ENCODE peak calls at places on chromosomes 13 and 19, in four cellular contexts. One of them, this sample, is unnamed.

GRCh38 chr13:102651392-102651791 is 43.5 kb downstream of the METTL21C start:
- DNase-seq in activated CD4-positive, alpha-beta T cell treated with anti-CD3 and anti-CD28 coated beads for 48 hours: no peak
- DNase-seq in H1: no peak
- DNase-seq in activated naive CD4-positive, alpha-beta T cell treated with anti-CD3 and anti-CD28 coated beads, Interleukin-2, amount 10 ng/mL, durations not matched to agents 7 days and 5 days: no peak
- DNase-seq in this sample: no peak

GRCh38 chr19:45467115-45467455 is 711 bp upstream of the FOSB start:
- DNase-seq in activated CD4-positive, alpha-beta T cell treated with anti-CD3 and anti-CD28 coated beads for 48 hours: no peak
- DNase-seq in H1: no peak
- DNase-seq in activated naive CD4-positive, alpha-beta T cell treated with anti-CD3 and anti-CD28 coated beads, Interleukin-2, amount 10 ng/mL, durations not matched to agents 7 days and 5 days: no peak
- DNase-seq in this sample: no peak

GRCh38 chr13:21106089-21106488 is 44.7 kb upstream of the LATS2 start:
- DNase-seq in activated CD4-positive, alpha-beta T cell treated with anti-CD3 and anti-CD28 coated beads for 48 hours: no peak
- DNase-seq in H1: no peak
- DNase-seq in activated naive CD4-positive, alpha-beta T cell treated with anti-CD3 and anti-CD28 coated beads, Interleukin-2, amount 10 ng/mL, durations not matched to agents 7 days and 5 days: no peak
- DNase-seq in this sample: no peak

GRCh38 chr13:97142452-97142851 is 79.7 kb upstream of the MBNL2 start:
- DNase-seq in activated CD4-positive, alpha-beta T cell treated with anti-CD3 and anti-CD28 coated beads for 48 hours: no peak
- DNase-seq in H1: no peak
- DNase-seq in activated naive CD4-positive, alpha-beta T cell treated with anti-CD3 and anti-CD28 coated beads, Interleukin-2, amount 10 ng/mL, durations not matched to agents 7 days and 5 days: no peak
- DNase-seq in this sample: no peak

GRCh38 chr19:11382898-11383705 is 1.0 kb downstream of the EPOR start:
- DNase-seq in activated CD4-positive, alpha-beta T cell treated with anti-CD3 and anti-CD28 coated beads for 48 hours: peak
- DNase-seq in H1: peak
- DNase-seq in activated naive CD4-positive, alpha-beta T cell treated with anti-CD3 and anti-CD28 coated beads, Interleukin-2, amount 10 ng/mL, durations not matched to agents 7 days and 5 days: peak
- DNase-seq in this sample: peak

GRCh38 chr13:111858571-111858970 is 208.4 kb upstream of the SOX1 start:
- DNase-seq in activated CD4-positive, alpha-beta T cell treated with anti-CD3 and anti-CD28 coated beads for 48 hours: no peak
- DNase-seq in H1: no peak
- DNase-seq in activated naive CD4-positive, alpha-beta T cell treated with anti-CD3 and anti-CD28 coated beads, Interleukin-2, amount 10 ng/mL, durations not matched to agents 7 days and 5 days: no peak
- DNase-seq in this sample: no peak

GRCh38 chr19:507286-508203 is at the start of gene TPGS1:
- DNase-seq in activated CD4-positive, alpha-beta T cell treated with anti-CD3 and anti-CD28 coated beads for 48 hours: peak
- DNase-seq in H1: peak
- DNase-seq in activated naive CD4-positive, alpha-beta T cell treated with anti-CD3 and anti-CD28 coated beads, Interleukin-2, amount 10 ng/mL, durations not matched to agents 7 days and 5 days: peak
- DNase-seq in this sample: peak

GRCh38 chr13:108086678-108087077 is 128.7 kb downstream of the LIG4 start:
- DNase-seq in activated CD4-positive, alpha-beta T cell treated with anti-CD3 and anti-CD28 coated beads for 48 hours: no peak
- DNase-seq in H1: no peak
- DNase-seq in activated naive CD4-positive, alpha-beta T cell treated with anti-CD3 and anti-CD28 coated beads, Interleukin-2, amount 10 ng/mL, durations not matched to agents 7 days and 5 days: no peak
- DNase-seq in this sample: no peak

GRCh38 chr19:14004619-14005380 is 1.3 kb downstream of the RFX1 start:
- DNase-seq in activated CD4-positive, alpha-beta T cell treated with anti-CD3 and anti-CD28 coated beads for 48 hours: no peak
- DNase-seq in H1: no peak
- DNase-seq in activated naive CD4-positive, alpha-beta T cell treated with anti-CD3 and anti-CD28 coated beads, Interleukin-2, amount 10 ng/mL, durations not matched to agents 7 days and 5 days: no peak
- DNase-seq in this sample: no peak

GRCh38 chr13:98678741-98679140 is 73.7 kb downstream of the SLC15A1 start:
- DNase-seq in activated CD4-positive, alpha-beta T cell treated with anti-CD3 and anti-CD28 coated beads for 48 hours: no peak
- DNase-seq in H1: no peak
- DNase-seq in activated naive CD4-positive, alpha-beta T cell treated with anti-CD3 and anti-CD28 coated beads, Interleukin-2, amount 10 ng/mL, durations not matched to agents 7 days and 5 days: no peak
- DNase-seq in this sample: no peak

GRCh38 chr19:17090501-17091074 is 15.0 kb downstream of the MYO9B start:
- DNase-seq in activated CD4-positive, alpha-beta T cell treated with anti-CD3 and anti-CD28 coated beads for 48 hours: peak
- DNase-seq in H1: no peak
- DNase-seq in activated naive CD4-positive, alpha-beta T cell treated with anti-CD3 and anti-CD28 coated beads, Interleukin-2, amount 10 ng/mL, durations not matched to agents 7 days and 5 days: no peak
- DNase-seq in this sample: no peak

GRCh38 chr19:3098141-3098514 is 4.0 kb downstream of the GNA11 start:
- DNase-seq in activated CD4-positive, alpha-beta T cell treated with anti-CD3 and anti-CD28 coated beads for 48 hours: no peak
- DNase-seq in H1: no peak
- DNase-seq in activated naive CD4-positive, alpha-beta T cell treated with anti-CD3 and anti-CD28 coated beads, Interleukin-2, amount 10 ng/mL, durations not matched to agents 7 days and 5 days: no peak
- DNase-seq in this sample: no peak

GRCh38 chr19:48963371-48964204 is 1.5 kb upstream of the FTL start:
- DNase-seq in activated CD4-positive, alpha-beta T cell treated with anti-CD3 and anti-CD28 coated beads for 48 hours: peak
- DNase-seq in H1: peak
- DNase-seq in activated naive CD4-positive, alpha-beta T cell treated with anti-CD3 and anti-CD28 coated beads, Interleukin-2, amount 10 ng/mL, durations not matched to agents 7 days and 5 days: peak
- DNase-seq in this sample: peak

GRCh38 chr13:39035799-39036198 is 2.1 kb downstream of the PROSER1 start:
- DNase-seq in activated CD4-positive, alpha-beta T cell treated with anti-CD3 and anti-CD28 coated beads for 48 hours: no peak
- DNase-seq in H1: no peak
- DNase-seq in activated naive CD4-positive, alpha-beta T cell treated with anti-CD3 and anti-CD28 coated beads, Interleukin-2, amount 10 ng/mL, durations not matched to agents 7 days and 5 days: no peak
- DNase-seq in this sample: no peak

GRCh38 chr19:42436006-42436405 is 6.7 kb downstream of the CXCL17 start:
- DNase-seq in activated CD4-positive, alpha-beta T cell treated with anti-CD3 and anti-CD28 coated beads for 48 hours: no peak
- DNase-seq in H1: no peak
- DNase-seq in activated naive CD4-positive, alpha-beta T cell treated with anti-CD3 and anti-CD28 coated beads, Interleukin-2, amount 10 ng/mL, durations not matched to agents 7 days and 5 days: no peak
- DNase-seq in this sample: no peak

GRCh38 chr13:100542546-100543156 is 45.9 kb downstream of the GGACT start:
- DNase-seq in activated CD4-positive, alpha-beta T cell treated with anti-CD3 and anti-CD28 coated beads for 48 hours: no peak
- DNase-seq in H1: peak
- DNase-seq in activated naive CD4-positive, alpha-beta T cell treated with anti-CD3 and anti-CD28 coated beads, Interleukin-2, amount 10 ng/mL, durations not matched to agents 7 days and 5 days: peak
- DNase-seq in this sample: no peak

GRCh38 chr13:48902421-48902820 is 73.3 kb upstream of the FNDC3A start:
- DNase-seq in activated CD4-positive, alpha-beta T cell treated with anti-CD3 and anti-CD28 coated beads for 48 hours: no peak
- DNase-seq in H1: no peak
- DNase-seq in activated naive CD4-positive, alpha-beta T cell treated with anti-CD3 and anti-CD28 coated beads, Interleukin-2, amount 10 ng/mL, durations not matched to agents 7 days and 5 days: no peak
- DNase-seq in this sample: peak

GRCh38 chr19:35710784-35711723 is 6.7 kb downstream of the ZBTB32 start:
- DNase-seq in activated CD4-positive, alpha-beta T cell treated with anti-CD3 and anti-CD28 coated beads for 48 hours: peak
- DNase-seq in H1: no peak
- DNase-seq in activated naive CD4-positive, alpha-beta T cell treated with anti-CD3 and anti-CD28 coated beads, Interleukin-2, amount 10 ng/mL, durations not matched to agents 7 days and 5 days: peak
- DNase-seq in this sample: no peak

GRCh38 chr13:44930907-44931676 is 58.2 kb downstream of the NUFIP1 start:
- DNase-seq in activated CD4-positive, alpha-beta T cell treated with anti-CD3 and anti-CD28 coated beads for 48 hours: no peak
- DNase-seq in H1: no peak
- DNase-seq in activated naive CD4-positive, alpha-beta T cell treated with anti-CD3 and anti-CD28 coated beads, Interleukin-2, amount 10 ng/mL, durations not matched to agents 7 days and 5 days: no peak
- DNase-seq in this sample: no peak

GRCh38 chr19:45922281-45922680 is 7.7 kb upstream of the NANOS2 start:
- DNase-seq in activated CD4-positive, alpha-beta T cell treated with anti-CD3 and anti-CD28 coated beads for 48 hours: peak
- DNase-seq in H1: peak
- DNase-seq in activated naive CD4-positive, alpha-beta T cell treated with anti-CD3 and anti-CD28 coated beads, Interleukin-2, amount 10 ng/mL, durations not matched to agents 7 days and 5 days: no peak
- DNase-seq in this sample: no peak

GRCh38 chr19:39497850-39498261 is 891 bp upstream of the DLL3 start:
- DNase-seq in activated CD4-positive, alpha-beta T cell treated with anti-CD3 and anti-CD28 coated beads for 48 hours: peak
- DNase-seq in H1: peak
- DNase-seq in activated naive CD4-positive, alpha-beta T cell treated with anti-CD3 and anti-CD28 coated beads, Interleukin-2, amount 10 ng/mL, durations not matched to agents 7 days and 5 days: peak
- DNase-seq in this sample: no peak